ENCODE peak calls at places on chromosomes 11 and 22, in six cellular contexts. K, L, W, E, N and F are unnamed samples.

GRCh38 chr11:75273331-75273988 is 32.9 kb downstream of the TPBGL start:
- DNase-seq in K (no peak), L (no peak), W (no peak), E (peak; percentile 3), N (peak; percentile 40), F (no peak)

GRCh38 chr11:79506734-79507344 is 66.0 kb upstream of the TENM4 start:
- DNase-seq in K (no peak), L (no peak), W (no peak), E (no peak), N (no peak), F (no peak)

GRCh38 chr22:22884888-22885840 is 2.5 kb upstream of the IGLL5 start:
- DNase-seq in K (peak; percentile 45), L (no peak), W (no peak), E (no peak), N (peak; percentile 54), F (no peak)

GRCh38 chr11:130383363-130384168 is 44.8 kb downstream of the ADAMTS8 start:
- DNase-seq in K (no peak), L (peak; percentile 83), W (peak; percentile 100), E (no peak), N (no peak), F (no peak)

GRCh38 chr11:79461144-79461543 is 20.3 kb upstream of the TENM4 start:
- DNase-seq in K (no peak), L (peak; percentile 57), W (peak; percentile 51), E (peak; percentile 29), N (no peak), F (no peak)

GRCh38 chr11:61914471-61915171 is 2.7 kb downstream of the RAB3IL1 start:
- DNase-seq in K (no peak), L (no peak), W (no peak), E (no peak), N (no peak), F (no peak)

GRCh38 chr11:76123243-76123642 is 83.1 kb downstream of the WNT11 start:
- DNase-seq in K (no peak), L (no peak), W (no peak), E (no peak), N (no peak), F (no peak)

GRCh38 chr11:84247129-84247528 is 961.0 kb upstream of the CCDC90B start:
- DNase-seq in K (no peak), L (no peak), W (no peak), E (no peak), N (no peak), F (no peak)

GRCh38 chr11:47552086-47552580 is 799 bp downstream of the CELF1 start:
- DNase-seq in K (no peak), L (peak; percentile 58), W (peak; percentile 52), E (peak; percentile 18), N (no peak), F (peak; percentile 48)

GRCh38 chr22:46275455-46276129 is 7.8 kb downstream of the TTC38 start:
- DNase-seq in K (no peak), L (no peak), W (no peak), E (no peak), N (peak; percentile 20), F (no peak)

GRCh38 chr11:34609187-34609751 is 11.6 kb upstream of the EHF start:
- DNase-seq in K (no peak), L (no peak), W (no peak), E (no peak), N (no peak), F (no peak)

GRCh38 chr22:31055322-31056159 is 25.6 kb upstream of the SMTN start:
- DNase-seq in K (no peak), L (peak; percentile 99), W (peak; percentile 99), E (peak; percentile 64), N (peak; percentile 97), F (peak; percentile 95)

DNA sequence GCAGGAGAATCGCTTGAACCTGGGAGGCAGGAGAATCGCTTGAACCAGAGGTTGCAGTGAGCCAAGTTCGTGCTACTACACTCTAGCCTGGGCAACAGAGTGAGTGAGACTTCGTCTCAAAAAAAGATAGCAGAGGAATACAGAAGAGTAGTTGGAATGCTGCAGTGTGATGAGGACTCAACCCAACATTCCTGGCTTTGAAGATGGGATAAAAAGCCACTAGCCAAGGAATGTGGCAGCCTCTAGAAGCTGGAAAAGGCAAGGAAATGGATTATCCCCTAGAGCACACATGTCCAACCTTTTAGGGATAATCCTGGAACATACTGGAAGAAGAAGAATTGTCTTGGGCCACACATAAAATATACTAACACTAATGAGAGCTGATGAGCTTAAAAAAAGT is 13.9 kb downstream of the SLC25A17 start:
- DNase-seq in K (no peak), L (no peak), W (no peak), E (no peak), N (no peak), F (no peak)
- H3K4me3 ChIP-seq in K (no peak overlapping the region), L (no peak overlapping the region), W (no peak overlapping the region), E (no peak overlapping the region), N (no peak overlapping the region), F (no peak overlapping the region)

GRCh38 chr11:64741393-64742086 is 2.4 kb downstream of the RASGRP2 start:
- DNase-seq in K (no peak), L (no peak), W (no peak), E (no peak), N (no peak), F (no peak)
- H3K27me3 ChIP-seq in K (no peaks in the 10 kb centered on the region), L (peaks cover 18% of the 10 kb centered on the region), W (peaks cover 79% of the 10 kb centered on the region), E (peaks cover 27% of the 10 kb centered on the region), N (no peaks in the 10 kb centered on the region), F (peaks cover 19% of the 10 kb centered on the region)

DNA sequence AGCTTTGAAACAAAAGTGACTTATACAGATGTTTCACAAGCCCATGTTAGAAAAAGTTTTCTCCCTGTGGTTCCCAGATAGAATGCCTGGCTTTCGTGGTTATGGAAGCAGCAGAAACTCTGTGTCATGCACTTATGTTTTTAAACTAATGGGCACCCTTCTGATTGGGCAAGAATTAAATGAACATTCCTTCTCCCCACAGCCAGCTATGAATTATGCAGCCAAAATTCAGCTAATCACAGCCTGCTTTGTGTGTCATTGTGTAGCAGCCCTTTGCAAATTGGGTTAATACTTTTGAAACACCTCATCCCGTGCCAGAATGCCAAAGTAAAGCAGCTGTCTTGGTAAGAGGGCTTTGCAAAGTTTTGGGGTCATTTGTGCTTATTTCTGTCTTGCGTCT is 46.9 kb downstream of the PANX1 start:
- DNase-seq in K (no peak), L (peak; percentile 86), W (peak; percentile 86), E (no peak), N (no peak), F (peak; percentile 30)
- H3K9me3 ChIP-seq in K (no peaks in the 10 kb centered on the region), L (no peaks in the 10 kb centered on the region), W (no peaks in the 10 kb centered on the region), E (no peaks in the 10 kb centered on the region), N (no peaks in the 10 kb centered on the region), F (no peaks in the 10 kb centered on the region)

DNA sequence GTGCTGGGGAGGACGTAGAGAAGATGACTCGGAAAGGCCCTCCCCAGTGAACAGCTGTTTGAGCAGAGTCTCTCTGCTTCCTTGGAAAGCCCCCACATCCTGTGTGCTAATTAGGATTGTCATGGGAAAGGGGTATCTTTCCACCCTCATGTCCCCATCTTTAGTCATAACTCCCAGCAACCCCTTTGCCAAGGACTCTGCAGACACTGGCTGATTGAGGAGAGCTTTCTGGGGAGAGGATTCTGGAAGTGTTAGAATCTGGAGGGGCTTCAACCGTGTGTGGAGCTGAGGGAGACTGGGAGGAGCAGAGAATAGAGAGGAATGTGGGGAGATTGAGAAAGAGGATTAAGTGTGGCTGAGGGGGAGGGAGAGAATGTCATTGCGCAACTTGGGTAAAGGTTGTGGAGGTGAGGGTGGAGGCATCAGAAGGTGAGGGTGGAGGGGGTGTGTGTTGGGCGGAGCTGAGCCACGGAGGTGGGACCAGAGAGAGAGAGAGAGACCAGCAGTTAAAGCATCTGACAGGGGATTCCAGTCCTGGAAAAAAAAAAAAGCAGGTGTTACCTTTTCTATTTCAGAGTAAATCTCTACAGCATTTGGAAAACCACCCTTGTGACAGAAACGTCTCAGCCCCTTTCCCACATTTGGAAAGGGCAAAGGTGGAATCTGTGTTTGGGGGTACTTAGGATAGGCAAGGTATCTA is 2.2 kb downstream of the DTX4 start:
- DNase-seq in K (no peak), L (no peak), W (peak; percentile 59), E (no peak), N (no peak), F (peak; percentile 21)
- H3K4me3 ChIP-seq in K (no peak overlapping the region), L (peak overlapping the region; percentile 67), W (peak overlapping the region; percentile 54), E (no peak overlapping the region), N (no peak overlapping the region), F (peak overlapping the region; percentile 62)

DNA sequence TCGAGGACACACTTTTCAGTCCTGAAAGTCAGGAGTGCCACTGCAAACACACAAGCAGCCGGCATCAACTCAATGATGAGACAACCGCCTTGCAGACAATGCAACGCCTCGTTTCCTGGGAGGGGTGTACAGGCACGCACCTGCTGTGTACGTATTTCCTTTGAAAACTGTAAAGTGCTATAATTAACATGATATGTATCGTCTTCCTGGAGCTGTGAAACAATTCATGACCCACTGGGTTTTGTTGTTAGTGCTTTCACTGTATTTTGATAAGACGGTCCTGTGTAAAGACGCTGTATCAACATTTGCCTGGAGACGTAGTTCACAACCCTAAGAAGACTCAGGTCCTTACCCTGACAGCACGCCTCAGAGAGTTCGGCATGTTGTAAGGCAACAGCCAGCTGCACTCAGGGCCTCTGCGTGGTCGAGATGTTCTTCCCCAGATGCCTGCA is 105.7 kb upstream of the ANO1 start:
- DNase-seq in K (no peak), L (no peak), W (no peak), E (no peak), N (no peak), F (no peak)
- H3K27me3 ChIP-seq in K (no peaks in the 10 kb centered on the region), L (peaks cover 8% of the 10 kb centered on the region), W (no peaks in the 10 kb centered on the region), E (no peaks in the 10 kb centered on the region), N (no peaks in the 10 kb centered on the region), F (no peaks in the 10 kb centered on the region)

GRCh38 chr11:28139848-28140415 is 31.7 kb downstream of the METTL15 start:
- DNase-seq in K (no peak), L (no peak), W (no peak), E (no peak), N (no peak), F (no peak)
- H3K9me3 ChIP-seq in K (no peaks in the 10 kb centered on the region), L (peaks cover 2% of the 10 kb centered on the region), W (peaks cover 29% of the 10 kb centered on the region), E (no peaks in the 10 kb centered on the region), N (peaks cover 10% of the 10 kb centered on the region), F (peaks cover 4% of the 10 kb centered on the region)

GRCh38 chr11:128777369-128778011 is 83.6 kb downstream of the FLI1 start:
- DNase-seq in K (no peak), L (no peak), W (no peak), E (no peak), N (no peak), F (no peak)
- H3K4me3 ChIP-seq in K (no peak overlapping the region), L (no peak overlapping the region), W (no peak overlapping the region), E (peak overlapping the region; percentile 58), N (no peak overlapping the region), F (no peak overlapping the region)